ENCODE peak calls at places on chromosomes 2 and 18, in seven cellular contexts. O is left ventricle myocardium superior; S is effector memory CD8-positive, alpha-beta T cell; M is amniotic stem cell; X is M059J; D is neural crest cell; T is body of pancreas. P is an unnamed sample.

GRCh38 chr18:13242797-13243196 is 24.2 kb downstream of the LDLRAD4 start:
- DNase-seq in O (no peak), S (no peak), M (no peak), X (no peak), D (no peak), T (no peak), P (no peak)

GRCh38 chr2:46315103-46315890 is 18.1 kb downstream of the EPAS1 start:
- DNase-seq in O (peak; percentile 89), S (no peak), M (peak; percentile 81), X (peak; percentile 99), D (no peak), T (peak; percentile 99), P (peak; percentile 91)

GRCh38 chr2:206127656-206128055 is 31.6 kb downstream of the NDUFS1 start:
- DNase-seq in O (no peak), S (no peak), M (no peak), X (peak; percentile 26), D (no peak), T (no peak), P (no peak)

GRCh38 chr2:237060518-237061312 is 25.0 kb upstream of the COPS8 start:
- DNase-seq in O (no peak), S (peak; percentile 14), M (peak; percentile 67), X (peak; percentile 63), D (peak; percentile 59), T (peak; percentile 65), P (no peak)

GRCh38 chr18:75208836-75209128 is 157 bp downstream of the PTGR3 start:
- DNase-seq in O (no peak), S (no peak), M (no peak), X (no peak), D (peak; percentile 31), T (no peak), P (peak; percentile 73)

GRCh38 chr2:207051345-207051959 is 112.1 kb downstream of the CPO start:
- DNase-seq in O (no peak), S (no peak), M (no peak), X (peak; percentile 30), D (no peak), T (no peak), P (no peak)

GRCh38 chr2:165161510-165161909 is 42.3 kb downstream of the SCN3A start:
- DNase-seq in O (no peak), S (no peak), M (no peak), X (peak; percentile 54), D (no peak), T (no peak), P (no peak)

GRCh38 chr2:28389399-28390240 is 3.0 kb upstream of the FOSL2 start:
- DNase-seq in O (no peak), S (no peak), M (no peak), X (no peak), D (no peak), T (no peak), P (no peak)

GRCh38 chr2:238420878-238421694 is 5.6 kb upstream of the ASB1 start:
- DNase-seq in O (no peak), S (no peak), M (no peak), X (no peak), D (no peak), T (no peak), P (no peak)

GRCh38 chr2:44964704-44965343 is 23.3 kb downstream of the SIX3 start:
- DNase-seq in O (no peak), S (no peak), M (no peak), X (no peak), D (no peak), T (no peak), P (no peak)

GRCh38 chr2:152646264-152646663 is 71.0 kb downstream of the PRPF40A start:
- DNase-seq in O (no peak), S (no peak), M (no peak), X (no peak), D (no peak), T (no peak), P (no peak)

GRCh38 chr2:11026286-11026921 is 114.7 kb downstream of the KCNF1 start:
- DNase-seq in O (no peak), S (no peak), M (no peak), X (no peak), D (no peak), T (no peak), P (no peak)

GRCh38 chr2:164613321-164613982 is 7.8 kb downstream of the GRB14 start:
- DNase-seq in O (no peak), S (no peak), M (no peak), X (no peak), D (no peak), T (no peak), P (no peak)

GRCh38 chr2:32865399-32866068 is 81.2 kb upstream of the LTBP1 start:
- DNase-seq in O (no peak), S (no peak), M (peak; percentile 76), X (peak; percentile 94), D (no peak), T (no peak), P (no peak)

GRCh38 chr2:99088017-99088416 is 53.5 kb upstream of the C2orf15 start:
- DNase-seq in O (no peak), S (no peak), M (no peak), X (no peak), D (no peak), T (no peak), P (no peak)

GRCh38 chr2:190882831-190883582 is 2.4 kb downstream of the GLS start:
- DNase-seq in O (no peak), S (no peak), M (no peak), X (peak; percentile 24), D (no peak), T (no peak), P (no peak)

GRCh38 chr2:2647156-2647555 is 316.1 kb upstream of the MYT1L start:
- DNase-seq in O (no peak), S (no peak), M (no peak), X (peak; percentile 49), D (no peak), T (no peak), P (no peak)

GRCh38 chr18:61992285-61992684 is 99.5 kb upstream of the RNF152 start:
- DNase-seq in O (no peak), S (no peak), M (peak; percentile 25), X (peak; percentile 97), D (no peak), T (no peak), P (no peak)

GRCh38 chr18:76126327-76126726 is 368.7 kb downstream of the ZNF516 start:
- DNase-seq in O (peak; percentile 44), S (no peak), M (no peak), X (no peak), D (no peak), T (no peak), P (no peak)

GRCh38 chr2:69985684-69986083 is 24.3 kb upstream of the ASPRV1 start:
- DNase-seq in O (peak; percentile 49), S (no peak), M (no peak), X (no peak), D (no peak), T (no peak), P (peak; percentile 81)

GRCh38 chr2:218032336-218033171 is 29.8 kb upstream of the TNS1 start:
- DNase-seq in O (no peak), S (no peak), M (no peak), X (no peak), D (no peak), T (no peak), P (no peak)

GRCh38 chr2:54597153-54597827 is 126.2 kb upstream of the EML6 start:
- DNase-seq in O (peak; percentile 82), S (no peak), M (no peak), X (no peak), D (no peak), T (peak; percentile 85), P (no peak)

P was measured in Right ventricle myocardium inferior.